ENCODE peak calls at places on chromosomes 13 and 19, in ten cellular contexts. One of them, this sample, is unnamed. For H3K4me1, the result is how much of the 10 kb centered on the place peaks cover.

GRCh38 chr13:27406178-27406939 is 18.1 kb upstream of the GTF3A start:
- DNase-seq in naive thymus-derived CD4-positive, alpha-beta T cell: no peak
- DNase-seq in CD4-positive, CD25-positive, alpha-beta regulatory T cell: peak
- DNase-seq in left lung: no peak
- DNase-seq in tibial artery: no peak
- DNase-seq in CD8-positive, alpha-beta memory T cell: peak
- DNase-seq in heart right ventricle: no peak
- DNase-seq in endothelial cell of umbilical vein: peak
- DNase-seq in vagina: no peak
- DNase-seq in Caco-2: peak
- DNase-seq in this sample: no peak

GRCh38 chr13:23844132-23844531 is 45.1 kb downstream of the MIPEP start:
- DNase-seq in naive thymus-derived CD4-positive, alpha-beta T cell: no peak
- DNase-seq in CD4-positive, CD25-positive, alpha-beta regulatory T cell: no peak
- DNase-seq in left lung: no peak
- DNase-seq in tibial artery: no peak
- DNase-seq in CD8-positive, alpha-beta memory T cell: no peak
- DNase-seq in heart right ventricle: no peak
- DNase-seq in endothelial cell of umbilical vein: no peak
- DNase-seq in vagina: no peak
- DNase-seq in Caco-2: no peak
- DNase-seq in this sample: no peak

GRCh38 chr13:114116734-114117133 is 15.7 kb downstream of the RASA3 start:
- DNase-seq in naive thymus-derived CD4-positive, alpha-beta T cell: no peak
- DNase-seq in CD4-positive, CD25-positive, alpha-beta regulatory T cell: no peak
- DNase-seq in left lung: peak
- DNase-seq in tibial artery: peak
- DNase-seq in CD8-positive, alpha-beta memory T cell: no peak
- DNase-seq in heart right ventricle: no peak
- DNase-seq in endothelial cell of umbilical vein: no peak
- DNase-seq in vagina: no peak
- DNase-seq in Caco-2: no peak
- DNase-seq in this sample: peak

GRCh38 chr13:110382229-110382628 is 75.1 kb downstream of the COL4A2 start:
- DNase-seq in naive thymus-derived CD4-positive, alpha-beta T cell: no peak
- DNase-seq in CD4-positive, CD25-positive, alpha-beta regulatory T cell: no peak
- DNase-seq in left lung: no peak
- DNase-seq in tibial artery: no peak
- DNase-seq in CD8-positive, alpha-beta memory T cell: no peak
- DNase-seq in heart right ventricle: no peak
- DNase-seq in endothelial cell of umbilical vein: peak
- DNase-seq in vagina: no peak
- DNase-seq in Caco-2: no peak
- DNase-seq in this sample: no peak

GRCh38 chr19:16660763-16661479 is at the start of gene TMEM38A:
- DNase-seq in naive thymus-derived CD4-positive, alpha-beta T cell: peak
- DNase-seq in CD4-positive, CD25-positive, alpha-beta regulatory T cell: peak
- DNase-seq in left lung: peak
- DNase-seq in tibial artery: peak
- DNase-seq in CD8-positive, alpha-beta memory T cell: peak
- DNase-seq in heart right ventricle: peak
- DNase-seq in endothelial cell of umbilical vein: no peak
- DNase-seq in vagina: no peak
- DNase-seq in Caco-2: peak
- DNase-seq in this sample: peak

GRCh38 chr19:55285225-55285890 is 1.6 kb downstream of the BRSK1 start:
- DNase-seq in naive thymus-derived CD4-positive, alpha-beta T cell: no peak
- DNase-seq in CD4-positive, CD25-positive, alpha-beta regulatory T cell: no peak
- DNase-seq in left lung: no peak
- DNase-seq in tibial artery: no peak
- DNase-seq in CD8-positive, alpha-beta memory T cell: no peak
- DNase-seq in heart right ventricle: no peak
- DNase-seq in endothelial cell of umbilical vein: no peak
- DNase-seq in vagina: no peak
- DNase-seq in Caco-2: no peak
- DNase-seq in this sample: no peak

GRCh38 chr19:47186337-47187022 is 44.5 kb downstream of the BBC3 start:
- DNase-seq in naive thymus-derived CD4-positive, alpha-beta T cell: peak
- DNase-seq in CD4-positive, CD25-positive, alpha-beta regulatory T cell: peak
- DNase-seq in left lung: no peak
- DNase-seq in tibial artery: no peak
- DNase-seq in CD8-positive, alpha-beta memory T cell: peak
- DNase-seq in heart right ventricle: no peak
- DNase-seq in endothelial cell of umbilical vein: no peak
- DNase-seq in vagina: no peak
- DNase-seq in Caco-2: no peak
- DNase-seq in this sample: no peak

GRCh38 chr19:38532939-38533338 is 84.8 kb downstream of the MAP4K1 start:
- DNase-seq in naive thymus-derived CD4-positive, alpha-beta T cell: no peak
- DNase-seq in CD4-positive, CD25-positive, alpha-beta regulatory T cell: no peak
- DNase-seq in left lung: no peak
- DNase-seq in tibial artery: no peak
- DNase-seq in CD8-positive, alpha-beta memory T cell: no peak
- DNase-seq in heart right ventricle: no peak
- DNase-seq in endothelial cell of umbilical vein: no peak
- DNase-seq in vagina: no peak
- DNase-seq in Caco-2: no peak
- DNase-seq in this sample: no peak

GRCh38 chr19:4144666-4145261 is 8.7 kb upstream of the CREB3L3 start:
- DNase-seq in naive thymus-derived CD4-positive, alpha-beta T cell: no peak
- DNase-seq in CD4-positive, CD25-positive, alpha-beta regulatory T cell: no peak
- DNase-seq in left lung: no peak
- DNase-seq in tibial artery: no peak
- DNase-seq in CD8-positive, alpha-beta memory T cell: no peak
- DNase-seq in heart right ventricle: no peak
- DNase-seq in endothelial cell of umbilical vein: no peak
- DNase-seq in vagina: no peak
- DNase-seq in Caco-2: peak
- DNase-seq in this sample: no peak

GRCh38 chr19:15223649-15224371 is 8.4 kb downstream of the EPHX3 start:
- DNase-seq in naive thymus-derived CD4-positive, alpha-beta T cell: no peak
- DNase-seq in CD4-positive, CD25-positive, alpha-beta regulatory T cell: no peak
- DNase-seq in left lung: no peak
- DNase-seq in tibial artery: no peak
- DNase-seq in CD8-positive, alpha-beta memory T cell: no peak
- DNase-seq in heart right ventricle: no peak
- DNase-seq in endothelial cell of umbilical vein: no peak
- DNase-seq in vagina: no peak
- DNase-seq in Caco-2: no peak
- DNase-seq in this sample: no peak

GRCh38 chr13:101576977-101577376 is 124.5 kb downstream of the ITGBL1 start:
- DNase-seq in naive thymus-derived CD4-positive, alpha-beta T cell: no peak
- DNase-seq in CD4-positive, CD25-positive, alpha-beta regulatory T cell: no peak
- DNase-seq in left lung: no peak
- DNase-seq in tibial artery: no peak
- DNase-seq in CD8-positive, alpha-beta memory T cell: no peak
- DNase-seq in heart right ventricle: no peak
- DNase-seq in endothelial cell of umbilical vein: no peak
- DNase-seq in vagina: no peak
- DNase-seq in Caco-2: no peak
- DNase-seq in this sample: no peak

GRCh38 chr19:49803529-49803856 is 9.6 kb downstream of the FUZ start:
- DNase-seq in naive thymus-derived CD4-positive, alpha-beta T cell: no peak
- DNase-seq in CD4-positive, CD25-positive, alpha-beta regulatory T cell: no peak
- DNase-seq in left lung: no peak
- DNase-seq in tibial artery: no peak
- DNase-seq in CD8-positive, alpha-beta memory T cell: no peak
- DNase-seq in heart right ventricle: no peak
- DNase-seq in endothelial cell of umbilical vein: no peak
- DNase-seq in vagina: no peak
- DNase-seq in Caco-2: no peak
- DNase-seq in this sample: no peak

GRCh38 chr13:75938811-75939525 is 302.8 kb downstream of the LMO7 start:
- DNase-seq in naive thymus-derived CD4-positive, alpha-beta T cell: no peak
- DNase-seq in CD4-positive, CD25-positive, alpha-beta regulatory T cell: no peak
- DNase-seq in left lung: no peak
- DNase-seq in tibial artery: no peak
- DNase-seq in CD8-positive, alpha-beta memory T cell: no peak
- DNase-seq in heart right ventricle: no peak
- DNase-seq in endothelial cell of umbilical vein: no peak
- DNase-seq in vagina: no peak
- DNase-seq in Caco-2: no peak
- DNase-seq in this sample: no peak

GRCh38 chr13:41639955-41640780 is 182.8 kb downstream of the RGCC start:
- DNase-seq in naive thymus-derived CD4-positive, alpha-beta T cell: no peak
- DNase-seq in CD4-positive, CD25-positive, alpha-beta regulatory T cell: no peak
- DNase-seq in left lung: no peak
- DNase-seq in tibial artery: no peak
- DNase-seq in CD8-positive, alpha-beta memory T cell: no peak
- DNase-seq in heart right ventricle: no peak
- DNase-seq in endothelial cell of umbilical vein: peak
- DNase-seq in vagina: no peak
- DNase-seq in Caco-2: peak
- DNase-seq in this sample: no peak

GRCh38 chr19:51158474-51159129 is 16.5 kb downstream of the SIGLEC7 start:
- DNase-seq in naive thymus-derived CD4-positive, alpha-beta T cell: peak
- DNase-seq in CD4-positive, CD25-positive, alpha-beta regulatory T cell: peak
- DNase-seq in left lung: peak
- DNase-seq in tibial artery: no peak
- DNase-seq in CD8-positive, alpha-beta memory T cell: peak
- DNase-seq in heart right ventricle: peak
- DNase-seq in endothelial cell of umbilical vein: peak
- DNase-seq in vagina: peak
- DNase-seq in Caco-2: peak
- DNase-seq in this sample: no peak

GRCh38 chr19:10615429-10616023 is 9.8 kb upstream of the SLC44A2 start:
- DNase-seq in naive thymus-derived CD4-positive, alpha-beta T cell: no peak
- DNase-seq in CD4-positive, CD25-positive, alpha-beta regulatory T cell: no peak
- DNase-seq in left lung: no peak
- DNase-seq in tibial artery: no peak
- DNase-seq in CD8-positive, alpha-beta memory T cell: no peak
- DNase-seq in heart right ventricle: no peak
- DNase-seq in endothelial cell of umbilical vein: no peak
- DNase-seq in vagina: no peak
- DNase-seq in Caco-2: no peak
- DNase-seq in this sample: no peak
- H3K4me1 ChIP-seq in naive thymus-derived CD4-positive, alpha-beta T cell: under half
- H3K4me1 ChIP-seq in CD4-positive, CD25-positive, alpha-beta regulatory T cell: under half
- H3K4me1 ChIP-seq in left lung: under half
- H3K4me1 ChIP-seq in tibial artery: half or more
- H3K4me1 ChIP-seq in CD8-positive, alpha-beta memory T cell: under half
- H3K4me1 ChIP-seq in heart right ventricle: under half
- H3K4me1 ChIP-seq in endothelial cell of umbilical vein: under half
- H3K4me1 ChIP-seq in vagina: half or more
- H3K4me1 ChIP-seq in Caco-2: under half
- H3K4me1 ChIP-seq in this sample: under half

DNA sequence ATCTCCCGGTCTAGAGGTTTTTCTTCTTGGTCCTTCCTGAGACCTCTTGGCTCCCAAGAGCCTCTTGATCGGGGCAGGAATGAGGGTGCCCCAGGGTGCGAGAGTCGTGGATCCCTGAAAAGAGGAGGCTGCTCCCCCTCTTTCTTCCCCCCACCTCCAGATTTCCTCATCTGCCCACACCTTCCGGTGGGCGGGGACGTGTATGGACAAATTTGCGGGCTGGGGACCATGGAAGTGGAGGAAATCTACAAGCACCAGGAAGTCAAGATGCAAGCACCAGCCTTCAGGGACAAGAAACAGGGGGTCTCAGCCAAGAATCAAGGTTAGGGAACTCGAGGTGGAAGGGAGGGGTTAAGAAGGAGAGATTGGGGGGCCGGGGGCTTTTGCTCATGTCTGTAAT is at the start of gene MCEMP1:
- DNase-seq in naive thymus-derived CD4-positive, alpha-beta T cell: no peak
- DNase-seq in CD4-positive, CD25-positive, alpha-beta regulatory T cell: no peak
- DNase-seq in left lung: no peak
- DNase-seq in tibial artery: no peak
- DNase-seq in CD8-positive, alpha-beta memory T cell: no peak
- DNase-seq in heart right ventricle: no peak
- DNase-seq in endothelial cell of umbilical vein: no peak
- DNase-seq in vagina: no peak
- DNase-seq in Caco-2: no peak
- DNase-seq in this sample: no peak
- H3K4me1 ChIP-seq in naive thymus-derived CD4-positive, alpha-beta T cell: under half
- H3K4me1 ChIP-seq in CD4-positive, CD25-positive, alpha-beta regulatory T cell: under half
- H3K4me1 ChIP-seq in left lung: under half
- H3K4me1 ChIP-seq in tibial artery: under half
- H3K4me1 ChIP-seq in CD8-positive, alpha-beta memory T cell: under half
- H3K4me1 ChIP-seq in heart right ventricle: under half
- H3K4me1 ChIP-seq in endothelial cell of umbilical vein: under half
- H3K4me1 ChIP-seq in vagina: under half
- H3K4me1 ChIP-seq in Caco-2: under half
- H3K4me1 ChIP-seq in this sample: under half

GRCh38 chr13:20825476-20825875 is 51.7 kb upstream of the EEF1AKMT1 start:
- DNase-seq in naive thymus-derived CD4-positive, alpha-beta T cell: no peak
- DNase-seq in CD4-positive, CD25-positive, alpha-beta regulatory T cell: no peak
- DNase-seq in left lung: no peak
- DNase-seq in tibial artery: no peak
- DNase-seq in CD8-positive, alpha-beta memory T cell: no peak
- DNase-seq in heart right ventricle: no peak
- DNase-seq in endothelial cell of umbilical vein: peak
- DNase-seq in vagina: no peak
- DNase-seq in Caco-2: no peak
- DNase-seq in this sample: no peak
- H3K4me1 ChIP-seq in naive thymus-derived CD4-positive, alpha-beta T cell: under half
- H3K4me1 ChIP-seq in CD4-positive, CD25-positive, alpha-beta regulatory T cell: under half
- H3K4me1 ChIP-seq in left lung: under half
- H3K4me1 ChIP-seq in tibial artery: under half
- H3K4me1 ChIP-seq in CD8-positive, alpha-beta memory T cell: under half
- H3K4me1 ChIP-seq in heart right ventricle: under half
- H3K4me1 ChIP-seq in endothelial cell of umbilical vein: under half
- H3K4me1 ChIP-seq in vagina: under half
- H3K4me1 ChIP-seq in Caco-2: under half
- H3K4me1 ChIP-seq in this sample: under half

GRCh38 chr13:99256709-99257108 is 1.5 kb downstream of the GPR18 start:
- DNase-seq in naive thymus-derived CD4-positive, alpha-beta T cell: no peak
- DNase-seq in CD4-positive, CD25-positive, alpha-beta regulatory T cell: no peak
- DNase-seq in left lung: no peak
- DNase-seq in tibial artery: no peak
- DNase-seq in CD8-positive, alpha-beta memory T cell: no peak
- DNase-seq in heart right ventricle: no peak
- DNase-seq in endothelial cell of umbilical vein: no peak
- DNase-seq in vagina: no peak
- DNase-seq in Caco-2: no peak
- DNase-seq in this sample: no peak

GRCh38 chr13:99255241-99255640 is 2.9 kb downstream of the GPR18 start:
- DNase-seq in naive thymus-derived CD4-positive, alpha-beta T cell: no peak
- DNase-seq in CD4-positive, CD25-positive, alpha-beta regulatory T cell: no peak
- DNase-seq in left lung: no peak
- DNase-seq in tibial artery: no peak
- DNase-seq in CD8-positive, alpha-beta memory T cell: no peak
- DNase-seq in heart right ventricle: no peak
- DNase-seq in endothelial cell of umbilical vein: no peak
- DNase-seq in vagina: no peak
- DNase-seq in Caco-2: no peak
- DNase-seq in this sample: no peak

GRCh38 chr13:99258210-99258860 is at the start of gene GPR18:
- DNase-seq in naive thymus-derived CD4-positive, alpha-beta T cell: no peak
- DNase-seq in CD4-positive, CD25-positive, alpha-beta regulatory T cell: peak
- DNase-seq in left lung: no peak
- DNase-seq in tibial artery: no peak
- DNase-seq in CD8-positive, alpha-beta memory T cell: peak
- DNase-seq in heart right ventricle: no peak
- DNase-seq in endothelial cell of umbilical vein: peak
- DNase-seq in vagina: no peak
- DNase-seq in Caco-2: no peak
- DNase-seq in this sample: no peak

GRCh38 chr13:99257291-99257690 is 888 bp downstream of the GPR18 start:
- DNase-seq in naive thymus-derived CD4-positive, alpha-beta T cell: no peak
- DNase-seq in CD4-positive, CD25-positive, alpha-beta regulatory T cell: no peak
- DNase-seq in left lung: no peak
- DNase-seq in tibial artery: no peak
- DNase-seq in CD8-positive, alpha-beta memory T cell: no peak
- DNase-seq in heart right ventricle: no peak
- DNase-seq in endothelial cell of umbilical vein: no peak
- DNase-seq in vagina: no peak
- DNase-seq in Caco-2: no peak
- DNase-seq in this sample: no peak

GRCh38 chr13:99256283-99256682 is 1.9 kb downstream of the GPR18 start:
- DNase-seq in naive thymus-derived CD4-positive, alpha-beta T cell: no peak
- DNase-seq in CD4-positive, CD25-positive, alpha-beta regulatory T cell: no peak
- DNase-seq in left lung: no peak
- DNase-seq in tibial artery: no peak
- DNase-seq in CD8-positive, alpha-beta memory T cell: no peak
- DNase-seq in heart right ventricle: no peak
- DNase-seq in endothelial cell of umbilical vein: no peak
- DNase-seq in vagina: no peak
- DNase-seq in Caco-2: no peak
- DNase-seq in this sample: no peak
- H3K4me1 ChIP-seq in naive thymus-derived CD4-positive, alpha-beta T cell: under half
- H3K4me1 ChIP-seq in CD4-positive, CD25-positive, alpha-beta regulatory T cell: under half
- H3K4me1 ChIP-seq in left lung: under half
- H3K4me1 ChIP-seq in tibial artery: under half
- H3K4me1 ChIP-seq in CD8-positive, alpha-beta memory T cell: half or more
- H3K4me1 ChIP-seq in heart right ventricle: under half
- H3K4me1 ChIP-seq in endothelial cell of umbilical vein: under half
- H3K4me1 ChIP-seq in vagina: under half
- H3K4me1 ChIP-seq in Caco-2: under half
- H3K4me1 ChIP-seq in this sample: under half